ENCODE peak calls at places on chromosomes 3 and 15, in six cellular contexts. A is HTR-8/SVneo, F is ELR, Q is AG08395, H is IMR-90, T is MCF 10A. U is an unnamed sample.

GRCh38 chr15:57468486-57468885 is 92.2 kb downstream of the CGNL1 start:
- DNase-seq in A (no peak), T (no peak), F (no peak), H (no peak), Q (no peak), U (no peak)

GRCh38 chr3:133401374-133402135 is 1.7 kb downstream of the BFSP2 start:
- DNase-seq in A (no peak), T (no peak), F (no peak), H (peak; percentile 77), Q (no peak), U (no peak)

GRCh38 chr15:98914626-98915025 is 93.0 kb downstream of the PGPEP1L start:
- DNase-seq in H (peak; percentile 99), T (peak; percentile 71), Q (peak; percentile 80), F (peak; percentile 86), A (no peak), U (peak; percentile 45)

GRCh38 chr3:124982855-124983254 is 48.3 kb upstream of the MUC13 start:
- DNase-seq in T (no peak), A (no peak), Q (no peak), H (no peak), F (no peak), U (no peak)

GRCh38 chr3:193704431-193704830 is 111.4 kb downstream of the OPA1 start:
- DNase-seq in T (no peak), F (no peak), A (no peak), H (no peak), Q (no peak), U (no peak)

GRCh38 chr15:81950841-81951414 is 94.9 kb downstream of the MEX3B start:
- DNase-seq in Q (no peak), T (no peak), A (no peak), H (peak; percentile 75), F (no peak), U (no peak)

GRCh38 chr15:42694398-42694797 is 42.5 kb downstream of the CDAN1 start:
- DNase-seq in T (no peak), A (no peak), Q (no peak), H (no peak), F (no peak), U (no peak)

GRCh38 chr3:10300087-10300486 is 7.3 kb upstream of the GHRL start:
- DNase-seq in F (no peak), A (no peak), T (no peak), H (no peak), Q (no peak), U (no peak)

GRCh38 chr15:42578984-42579537 is 3.7 kb downstream of the STARD9 start:
- DNase-seq in Q (no peak), A (no peak), T (no peak), H (no peak), F (no peak), U (no peak)

GRCh38 chr3:135056084-135056730 is 261.1 kb downstream of the EPHB1 start:
- DNase-seq in A (no peak), T (peak; percentile 0), Q (no peak), F (no peak), H (no peak), U (no peak)

GRCh38 chr15:74235962-74236361 is at the start of gene CCDC33:
- DNase-seq in T (no peak), A (no peak), Q (no peak), F (no peak), H (no peak), U (no peak)

GRCh38 chr3:52053307-52054304 is 2.8 kb downstream of the DUSP7 start:
- DNase-seq in H (peak; percentile 29), F (peak; percentile 45), Q (no peak), A (no peak), T (peak; percentile 97), U (peak; percentile 85)

U was measured in RWPE1.